ENCODE peak calls at places on chromosomes 3 and 15, in five cellular contexts. X is sciatic nerve; F is cardiac fibroblast; I is EL; S is stimulated activated naive CD4-positive, alpha-beta T cell. E is an unnamed sample.

GRCh38 chr15:35872577-35872976 is 326.6 kb upstream of the DPH6 start:
- DNase-seq in X (no peak), F (no peak), I (no peak), S (no peak), E (no peak)

GRCh38 chr3:77186728-77187127 is 146.8 kb downstream of the ROBO2 start:
- DNase-seq in X (no peak), F (peak), I (no peak), S (no peak), E (peak)

GRCh38 chr3:71006810-71007785 is 576.4 kb downstream of the FOXP1 start:
- DNase-seq in X (no peak), F (peak), I (no peak), S (no peak), E (peak)

GRCh38 chr15:68574629-68575028 is 4.2 kb upstream of the CORO2B start:
- DNase-seq in X (no peak), F (no peak), I (no peak), S (no peak), E (no peak)

GRCh38 chr15:80093854-80094418 is 34.5 kb downstream of the ZFAND6 start:
- DNase-seq in X (no peak), F (peak), I (no peak), S (no peak), E (peak)

GRCh38 chr15:62889734-62890505 is 152.6 kb upstream of the TPM1 start:
- DNase-seq in X (no peak), F (peak), I (no peak), S (no peak), E (peak)

GRCh38 chr15:55170361-55170760 is 26.4 kb downstream of the RSL24D1 start:
- DNase-seq in X (no peak), F (no peak), I (no peak), S (no peak), E (no peak)

GRCh38 chr3:160245261-160245800 is 20.1 kb downstream of the C3orf80 start:
- DNase-seq in X (no peak), F (peak), I (no peak), S (no peak), E (peak)

E was measured in fibroblast of pulmonary artery.